ENCODE peak calls at places on chromosomes 6 and 20, in eight cellular contexts. One of them, this sample, is unnamed.

GRCh38 chr20:42565106-42565990 is 624.4 kb downstream of the PTPRT start:
- DNase-seq in stomach: no peak
- DNase-seq in pancreas: no peak
- DNase-seq in heart left ventricle: no peak
- DNase-seq in HepG2: no peak
- DNase-seq in RWPE1: no peak
- DNase-seq in uterus: no peak
- DNase-seq in psoas muscle: no peak
- DNase-seq in this sample: no peak

GRCh38 chr6:18471232-18471964 is 84.2 kb downstream of the RNF144B start:
- DNase-seq in stomach: no peak
- DNase-seq in pancreas: no peak
- DNase-seq in heart left ventricle: no peak
- DNase-seq in HepG2: no peak
- DNase-seq in RWPE1: no peak
- DNase-seq in uterus: no peak
- DNase-seq in psoas muscle: peak
- DNase-seq in this sample: no peak

GRCh38 chr6:18262812-18263560 is 1.3 kb downstream of the DEK start:
- DNase-seq in stomach: no peak
- DNase-seq in pancreas: no peak
- DNase-seq in heart left ventricle: no peak
- DNase-seq in HepG2: peak
- DNase-seq in RWPE1: no peak
- DNase-seq in uterus: no peak
- DNase-seq in psoas muscle: no peak
- DNase-seq in this sample: peak

GRCh38 chr6:165458134-165458533 is 148.7 kb upstream of the C6orf118 start:
- DNase-seq in stomach: no peak
- DNase-seq in pancreas: no peak
- DNase-seq in heart left ventricle: no peak
- DNase-seq in HepG2: no peak
- DNase-seq in RWPE1: no peak
- DNase-seq in uterus: no peak
- DNase-seq in psoas muscle: no peak
- DNase-seq in this sample: no peak

GRCh38 chr20:4713401-4713800 is 8.3 kb upstream of the PRND start:
- DNase-seq in stomach: no peak
- DNase-seq in pancreas: no peak
- DNase-seq in heart left ventricle: no peak
- DNase-seq in HepG2: no peak
- DNase-seq in RWPE1: peak
- DNase-seq in uterus: no peak
- DNase-seq in psoas muscle: no peak
- DNase-seq in this sample: no peak

GRCh38 chr6:23424584-23424983 is 701.4 kb upstream of the NRSN1 start:
- DNase-seq in stomach: no peak
- DNase-seq in pancreas: no peak
- DNase-seq in heart left ventricle: no peak
- DNase-seq in HepG2: no peak
- DNase-seq in RWPE1: no peak
- DNase-seq in uterus: no peak
- DNase-seq in psoas muscle: no peak
- DNase-seq in this sample: no peak

GRCh38 chr6:140366991-140367390 is 992.5 kb upstream of the CITED2 start:
- DNase-seq in stomach: no peak
- DNase-seq in pancreas: no peak
- DNase-seq in heart left ventricle: no peak
- DNase-seq in HepG2: no peak
- DNase-seq in RWPE1: peak
- DNase-seq in uterus: no peak
- DNase-seq in psoas muscle: no peak
- DNase-seq in this sample: no peak

GRCh38 chr6:72748759-72749158 is 126.9 kb downstream of the KCNQ5 start:
- DNase-seq in stomach: no peak
- DNase-seq in pancreas: no peak
- DNase-seq in heart left ventricle: no peak
- DNase-seq in HepG2: no peak
- DNase-seq in RWPE1: peak
- DNase-seq in uterus: no peak
- DNase-seq in psoas muscle: no peak
- DNase-seq in this sample: no peak

GRCh38 chr6:144729502-144729901 is 444.4 kb downstream of the UTRN start:
- DNase-seq in stomach: no peak
- DNase-seq in pancreas: no peak
- DNase-seq in heart left ventricle: no peak
- DNase-seq in HepG2: no peak
- DNase-seq in RWPE1: no peak
- DNase-seq in uterus: no peak
- DNase-seq in psoas muscle: no peak
- DNase-seq in this sample: no peak

GRCh38 chr6:148464319-148465010 is 121.8 kb downstream of the SASH1 start:
- DNase-seq in stomach: peak
- DNase-seq in pancreas: peak
- DNase-seq in heart left ventricle: peak
- DNase-seq in HepG2: peak
- DNase-seq in RWPE1: peak
- DNase-seq in uterus: peak
- DNase-seq in psoas muscle: peak
- DNase-seq in this sample: peak

GRCh38 chr6:116922853-116923548 is 46.0 kb downstream of the RFX6 start:
- DNase-seq in stomach: no peak
- DNase-seq in pancreas: no peak
- DNase-seq in heart left ventricle: no peak
- DNase-seq in HepG2: no peak
- DNase-seq in RWPE1: no peak
- DNase-seq in uterus: no peak
- DNase-seq in psoas muscle: no peak
- DNase-seq in this sample: no peak

DNA sequence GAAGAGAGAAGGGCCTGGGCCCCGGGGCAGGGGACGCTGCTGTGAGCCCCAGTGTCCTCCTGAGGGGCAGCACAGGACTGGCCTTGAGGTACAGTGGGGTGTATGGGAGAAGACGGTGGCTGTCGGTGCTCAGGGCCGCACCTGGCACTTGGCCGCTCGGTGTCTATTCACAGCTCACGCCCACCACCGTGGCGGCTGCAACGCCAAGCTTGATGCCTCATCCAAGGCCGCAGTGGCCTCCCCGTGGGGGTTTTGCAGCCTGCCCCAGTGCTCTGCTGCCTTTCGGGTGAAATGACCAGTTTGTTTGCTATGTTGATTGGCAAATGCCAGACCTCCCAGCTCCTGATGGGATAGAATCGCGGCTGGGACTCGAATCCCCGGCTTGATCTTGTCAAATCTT is 79.5 kb upstream of the SLCO4A1 start:
- DNase-seq in stomach: no peak
- DNase-seq in pancreas: no peak
- DNase-seq in heart left ventricle: no peak
- DNase-seq in HepG2: no peak
- DNase-seq in RWPE1: no peak
- DNase-seq in uterus: no peak
- DNase-seq in psoas muscle: no peak
- DNase-seq in this sample: no peak
- H3K27ac ChIP-seq in stomach: no peak
- H3K27ac ChIP-seq in pancreas: no peak
- H3K27ac ChIP-seq in heart left ventricle: peak
- H3K27ac ChIP-seq in HepG2: no peak
- H3K27ac ChIP-seq in RWPE1: no peak
- H3K27ac ChIP-seq in uterus: no peak
- H3K27ac ChIP-seq in psoas muscle: peak
- H3K27ac ChIP-seq in this sample: no peak

GRCh38 chr6:15628499-15629131 is 34.2 kb downstream of the DTNBP1 start:
- DNase-seq in stomach: no peak
- DNase-seq in pancreas: no peak
- DNase-seq in heart left ventricle: no peak
- DNase-seq in HepG2: no peak
- DNase-seq in RWPE1: no peak
- DNase-seq in uterus: no peak
- DNase-seq in psoas muscle: no peak
- DNase-seq in this sample: no peak
- H3K27ac ChIP-seq in stomach: peak
- H3K27ac ChIP-seq in pancreas: no peak
- H3K27ac ChIP-seq in heart left ventricle: no peak
- H3K27ac ChIP-seq in HepG2: no peak
- H3K27ac ChIP-seq in RWPE1: no peak
- H3K27ac ChIP-seq in uterus: no peak
- H3K27ac ChIP-seq in psoas muscle: no peak
- H3K27ac ChIP-seq in this sample: no peak

GRCh38 chr20:19712737-19713260 is 45.3 kb upstream of the RIN2 start:
- DNase-seq in stomach: no peak
- DNase-seq in pancreas: no peak
- DNase-seq in heart left ventricle: no peak
- DNase-seq in HepG2: no peak
- DNase-seq in RWPE1: no peak
- DNase-seq in uterus: no peak
- DNase-seq in psoas muscle: no peak
- DNase-seq in this sample: no peak
- H3K27ac ChIP-seq in stomach: no peak
- H3K27ac ChIP-seq in pancreas: no peak
- H3K27ac ChIP-seq in heart left ventricle: no peak
- H3K27ac ChIP-seq in HepG2: no peak
- H3K27ac ChIP-seq in RWPE1: no peak
- H3K27ac ChIP-seq in uterus: peak
- H3K27ac ChIP-seq in psoas muscle: no peak
- H3K27ac ChIP-seq in this sample: no peak

GRCh38 chr6:6008114-6008647 is 1.5 kb upstream of the NRN1 start:
- DNase-seq in stomach: no peak
- DNase-seq in pancreas: no peak
- DNase-seq in heart left ventricle: no peak
- DNase-seq in HepG2: no peak
- DNase-seq in RWPE1: no peak
- DNase-seq in uterus: no peak
- DNase-seq in psoas muscle: no peak
- DNase-seq in this sample: no peak
- H3K27ac ChIP-seq in stomach: peak
- H3K27ac ChIP-seq in pancreas: peak
- H3K27ac ChIP-seq in heart left ventricle: peak
- H3K27ac ChIP-seq in HepG2: no peak
- H3K27ac ChIP-seq in RWPE1: no peak
- H3K27ac ChIP-seq in uterus: peak
- H3K27ac ChIP-seq in psoas muscle: peak
- H3K27ac ChIP-seq in this sample: peak

DNA sequence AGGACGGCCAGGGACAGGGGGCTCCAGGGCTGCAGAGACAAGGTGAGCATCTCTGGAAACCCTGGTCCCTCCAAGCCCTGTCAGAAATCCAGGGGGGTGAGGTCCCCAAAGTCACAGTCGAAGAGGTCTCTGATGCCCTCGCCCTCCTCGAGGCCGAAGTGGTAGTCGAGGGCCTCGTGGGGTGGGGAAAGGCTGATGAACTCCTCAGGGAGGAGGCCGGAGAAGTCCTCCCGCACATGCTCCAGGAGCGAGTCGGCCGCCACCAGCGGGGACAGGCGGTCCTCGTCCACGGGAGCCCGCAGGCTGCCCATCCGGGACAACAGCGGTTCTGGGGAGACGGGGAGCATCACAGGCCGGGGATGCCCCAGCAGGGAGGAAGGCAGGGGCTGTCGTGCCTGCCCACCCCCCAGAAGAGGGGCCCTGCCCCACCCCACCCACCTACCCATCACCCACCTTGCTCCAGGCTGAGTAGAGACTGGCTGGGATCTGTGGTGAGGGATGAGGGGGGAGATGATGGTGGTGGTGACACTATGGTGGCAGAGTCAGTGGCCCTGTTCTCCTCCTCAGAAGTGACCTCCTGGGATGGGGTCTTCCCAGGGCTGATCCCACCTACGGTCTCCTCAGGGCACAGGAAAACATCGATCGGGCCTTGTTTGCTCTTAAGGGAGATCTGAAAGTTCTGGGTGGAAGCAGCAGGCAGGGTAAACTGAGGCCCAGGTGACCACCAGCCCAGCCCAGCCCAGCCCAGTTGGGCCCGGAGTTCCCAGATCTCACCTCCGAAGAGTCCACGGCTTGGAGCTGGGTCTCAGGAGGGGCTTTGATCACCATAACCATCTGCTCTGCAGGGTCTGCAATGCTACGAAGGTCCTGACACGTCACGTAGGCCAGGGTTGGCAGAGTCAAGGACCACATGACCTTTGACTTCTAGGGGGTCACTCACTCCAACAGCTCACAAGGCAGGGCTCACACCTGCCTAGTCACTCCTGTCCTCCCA is 2.7 kb upstream of the NECAB3 start:
- DNase-seq in stomach: no peak
- DNase-seq in pancreas: no peak
- DNase-seq in heart left ventricle: peak
- DNase-seq in HepG2: no peak
- DNase-seq in RWPE1: no peak
- DNase-seq in uterus: peak
- DNase-seq in psoas muscle: no peak
- DNase-seq in this sample: no peak
- H3K27ac ChIP-seq in stomach: peak
- H3K27ac ChIP-seq in pancreas: no peak
- H3K27ac ChIP-seq in heart left ventricle: no peak
- H3K27ac ChIP-seq in HepG2: no peak
- H3K27ac ChIP-seq in RWPE1: peak
- H3K27ac ChIP-seq in uterus: peak
- H3K27ac ChIP-seq in psoas muscle: no peak
- H3K27ac ChIP-seq in this sample: no peak

DNA sequence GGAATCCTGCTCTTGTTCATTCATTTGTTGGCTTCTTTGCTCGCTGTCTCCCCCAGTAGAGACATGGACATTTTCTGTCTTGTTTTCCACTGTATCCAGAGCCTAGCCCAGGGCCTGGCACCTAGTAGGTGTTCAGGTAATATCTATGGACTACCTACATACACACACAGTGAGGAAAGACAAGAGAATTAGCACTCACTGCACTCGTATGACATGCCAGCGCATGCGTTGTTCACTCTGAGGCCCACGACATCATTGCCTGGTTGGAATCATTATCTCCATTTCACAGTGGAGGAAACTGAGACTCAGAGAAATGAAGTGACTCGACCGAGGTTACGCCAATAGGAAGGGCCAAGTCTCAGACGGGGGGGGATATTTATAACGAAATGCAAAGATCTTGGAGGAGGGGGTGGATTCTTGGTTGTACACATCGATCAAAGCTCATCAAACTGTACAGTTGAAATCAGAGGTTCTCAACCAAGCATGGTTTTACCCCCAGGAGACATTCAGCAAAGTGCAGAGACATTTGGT is 140.1 kb upstream of the PTPN1 start:
- DNase-seq in stomach: no peak
- DNase-seq in pancreas: no peak
- DNase-seq in heart left ventricle: no peak
- DNase-seq in HepG2: no peak
- DNase-seq in RWPE1: no peak
- DNase-seq in uterus: no peak
- DNase-seq in psoas muscle: no peak
- DNase-seq in this sample: no peak
- H3K27ac ChIP-seq in stomach: peak
- H3K27ac ChIP-seq in pancreas: peak
- H3K27ac ChIP-seq in heart left ventricle: no peak
- H3K27ac ChIP-seq in HepG2: peak
- H3K27ac ChIP-seq in RWPE1: peak
- H3K27ac ChIP-seq in uterus: no peak
- H3K27ac ChIP-seq in psoas muscle: no peak
- H3K27ac ChIP-seq in this sample: peak

This sample was measured in thyroid gland.